ENCODE peak calls at places on chromosomes 11 and 22, in four cellular contexts. K, Y, R and I are unnamed samples.

GRCh38 chr11:1528710-1529109 is 42.1 kb upstream of the MOB2 start:
- DNase-seq in K (no peak), Y (no peak), R (no peak), I (no peak)

GRCh38 chr22:37802310-37803194 is 5.2 kb upstream of the GCAT start:
- DNase-seq in K (peak; percentile 63), Y (peak; percentile 43), R (no peak), I (no peak)

GRCh38 chr11:38089728-38090127 is 1491.7 kb upstream of the RAG2 start:
- DNase-seq in K (no peak), Y (no peak), R (no peak), I (peak; percentile 63)

GRCh38 chr11:1394936-1395772 is 5.4 kb downstream of the BRSK2 start:
- DNase-seq in K (no peak), Y (no peak), R (no peak), I (no peak)

GRCh38 chr11:125270711-125271110 is 106.2 kb downstream of the PKNOX2 start:
- DNase-seq in K (no peak), Y (no peak), R (no peak), I (no peak)

GRCh38 chr11:77211040-77211451 is 83.0 kb downstream of the MYO7A start:
- DNase-seq in K (no peak), Y (no peak), R (peak; percentile 84), I (no peak)

GRCh38 chr11:119363081-119363861 is 16.8 kb upstream of the MFRP start:
- DNase-seq in K (no peak), Y (no peak), R (no peak), I (no peak)

GRCh38 chr22:49934891-49935557 is 16.6 kb downstream of the CRELD2 start:
- DNase-seq in K (peak; percentile 92), Y (peak; percentile 94), R (peak; percentile 97), I (no peak)

GRCh38 chr11:10413268-10413667 is 41.8 kb upstream of the AMPD3 start:
- DNase-seq in K (peak; percentile 60), Y (peak; percentile 54), R (no peak), I (no peak)

GRCh38 chr11:57340228-57340627 is 2.1 kb downstream of the P2RX3 start:
- DNase-seq in K (no peak), Y (no peak), R (no peak), I (no peak)

GRCh38 chr11:32312206-32312817 is 123.0 kb downstream of the WT1 start:
- DNase-seq in K (no peak), Y (no peak), R (no peak), I (no peak)

GRCh38 chr11:95245038-95245437 is 14.0 kb upstream of the SESN3 start:
- DNase-seq in K (no peak), Y (peak; percentile 41), R (no peak), I (no peak)

GRCh38 chr22:30347255-30347892 is 9.3 kb downstream of the SF3A1 start:
- DNase-seq in K (no peak), Y (peak; percentile 39), R (no peak), I (no peak)

GRCh38 chr11:67270256-67271211 is 4.3 kb downstream of the GRK2 start:
- DNase-seq in K (no peak), Y (peak; percentile 37), R (peak; percentile 57), I (no peak)

GRCh38 chr11:11027271-11027670 is 169.4 kb upstream of the ZBED5 start:
- DNase-seq in K (no peak), Y (no peak), R (no peak), I (no peak)

GRCh38 chr11:123174196-123175183 is 20.6 kb downstream of the CLMP start:
- DNase-seq in K (no peak), Y (no peak), R (no peak), I (peak; percentile 49)

GRCh38 chr11:832529-833113 is at the start of gene CD151:
- DNase-seq in K (peak; percentile 79), Y (peak; percentile 67), R (no peak), I (peak; percentile 38)

GRCh38 chr11:12871788-12872321 is 137.3 kb upstream of the RASSF10 start:
- DNase-seq in K (no peak), Y (no peak), R (no peak), I (no peak)

GRCh38 chr11:2473361-2474058 is 28.7 kb downstream of the KCNQ1 start:
- DNase-seq in K (peak; percentile 46), Y (no peak), R (no peak), I (no peak)

GRCh38 chr22:39556970-39557811 is 13.4 kb upstream of the CACNA1I start:
- DNase-seq in K (peak; percentile 73), Y (peak; percentile 58), R (no peak), I (no peak)

GRCh38 chr22:28983788-28984441 is 77.7 kb downstream of the C22orf31 start:
- DNase-seq in K (no peak), Y (no peak), R (no peak), I (no peak)

GRCh38 chr11:76524919-76525318 is 80.1 kb downstream of the EMSY start:
- DNase-seq in K (no peak), Y (no peak), R (no peak), I (no peak)